ENCODE peak calls at places on chromosomes 3 and 15, in seven cellular contexts. R is effector CD4-positive, alpha-beta T cell; C is HS-27A; B is AG10803; I is HEK293T; M is HTR-8/SVneo; L is NK-92 treated with Interleukin-12 subunit alpha and Interleukin-12 subunit beta, amount 100 ng/mL, for 24 hours. G is an unnamed sample.

GRCh38 chr3:81864273-81864672 is 102.8 kb upstream of the GBE1 start:
- DNase-seq in C (no peak), I (no peak), M (no peak), L (no peak), B (no peak), R (no peak), G (no peak)

GRCh38 chr3:12175844-12176453 is 17.2 kb upstream of the TIMP4 start:
- DNase-seq in R (no peak), B (peak), M (peak), L (peak), I (peak), C (no peak), G (peak)

GRCh38 chr15:31461375-31461774 is 134.7 kb downstream of the KLF13 start:
- DNase-seq in M (no peak), I (no peak), L (no peak), B (no peak), R (no peak), C (no peak), G (no peak)

GRCh38 chr15:79943820-79944219 is 27.2 kb downstream of the BCL2A1 start:
- DNase-seq in B (no peak), M (no peak), L (no peak), I (no peak), C (no peak), R (no peak), G (peak)

GRCh38 chr3:148884261-148884660 is 19.2 kb downstream of the CPA3 start:
- DNase-seq in L (no peak), B (peak), M (no peak), R (no peak), I (no peak), C (no peak), G (peak)

GRCh38 chr15:34603095-34603494 is 19.6 kb upstream of the GOLGA8B start:
- DNase-seq in B (no peak), I (no peak), R (no peak), M (no peak), C (no peak), L (no peak), G (no peak)

GRCh38 chr3:123330441-123330991 is 118.4 kb downstream of the ADCY5 start:
- DNase-seq in M (no peak), I (no peak), C (no peak), L (no peak), B (no peak), R (no peak), G (no peak)

GRCh38 chr15:39066677-39067076 is 502.1 kb upstream of the RASGRP1 start:
- DNase-seq in C (no peak), B (peak), R (no peak), I (no peak), M (no peak), L (no peak), G (no peak)

GRCh38 chr3:131036200-131036816 is 9.6 kb downstream of the NEK11 start:
- DNase-seq in C (peak), L (no peak), R (no peak), B (peak), M (no peak), I (no peak), G (peak)

GRCh38 chr3:111669926-111670630 is 74.9 kb upstream of the ZBED2 start:
- DNase-seq in L (no peak), R (no peak), B (peak), M (no peak), I (no peak), C (peak), G (peak)

GRCh38 chr3:10242182-10243065 is 5.8 kb upstream of the TATDN2 start:
- DNase-seq in I (no peak), R (peak), C (no peak), L (no peak), B (peak), M (no peak), G (peak)

GRCh38 chr3:57142335-57142734 is 22.8 kb downstream of the IL17RD start:
- DNase-seq in I (no peak), B (no peak), M (no peak), L (no peak), R (no peak), C (no peak), G (no peak)

GRCh38 chr15:40562691-40563090 is 2.2 kb downstream of the CCDC32 start:
- DNase-seq in B (peak), M (no peak), C (no peak), R (no peak), I (no peak), L (no peak), G (no peak)

GRCh38 chr15:60821462-60822061 is 342.6 kb upstream of the ICE2 start:
- DNase-seq in I (no peak), L (no peak), M (no peak), B (no peak), R (no peak), C (no peak), G (no peak)

GRCh38 chr15:80861776-80862175 is 82.6 kb downstream of the CEMIP start:
- DNase-seq in M (no peak), B (no peak), I (no peak), C (no peak), R (no peak), L (no peak), G (no peak)

GRCh38 chr15:63759752-63760151 is 74.0 kb downstream of the HERC1 start:
- DNase-seq in M (no peak), I (no peak), C (no peak), L (no peak), B (no peak), R (no peak), G (no peak)

GRCh38 chr3:160400631-160401150 is 1.2 kb downstream of the SMC4 start:
- DNase-seq in R (peak), L (peak), I (peak), M (no peak), C (no peak), B (no peak), G (no peak)

GRCh38 chr3:154324919-154325318 is 632 bp upstream of the DHX36 start:
- DNase-seq in C (no peak), M (no peak), R (no peak), L (no peak), B (no peak), I (no peak), G (no peak)

GRCh38 chr3:88921986-88922385 is 185.4 kb upstream of the EPHA3 start:
- DNase-seq in L (no peak), I (no peak), C (no peak), R (no peak), M (no peak), B (no peak), G (no peak)

GRCh38 chr15:91752081-91752810 is 101.3 kb upstream of the SLCO3A1 start:
- DNase-seq in I (no peak), R (no peak), B (no peak), C (no peak), M (no peak), L (no peak), G (no peak)

GRCh38 chr3:106401666-106402319 is 533.0 kb upstream of the CBLB start:
- DNase-seq in L (no peak), B (peak), C (no peak), M (no peak), I (no peak), R (no peak), G (peak)

GRCh38 chr3:48446425-48447193 is at the start of gene ATRIP:
- DNase-seq in I (peak), R (peak), B (peak), C (peak), L (peak), M (peak), G (peak)

GRCh38 chr3:186079925-186080324 is 29.0 kb downstream of the ETV5 start:
- DNase-seq in R (no peak), C (no peak), I (no peak), L (no peak), M (no peak), B (no peak), G (no peak)

GRCh38 chr15:41832875-41833274 is 5.0 kb downstream of the JMJD7 start:
- DNase-seq in L (no peak), M (no peak), C (no peak), I (no peak), B (no peak), R (no peak), G (no peak)

GRCh38 chr15:70430029-70430428 is 332.3 kb upstream of the TLE3 start:
- DNase-seq in B (peak), R (no peak), M (no peak), I (no peak), C (peak), L (no peak), G (peak)

GRCh38 chr3:172317984-172318383 is 130.3 kb downstream of the GHSR start:
- DNase-seq in L (no peak), M (peak), R (no peak), C (peak), B (peak), I (no peak), G (peak)

GRCh38 chr15:38885001-38885400 is 320.4 kb upstream of the RASGRP1 start:
- DNase-seq in R (no peak), I (no peak), B (peak), C (no peak), M (no peak), L (no peak), G (peak)

GRCh38 chr3:31472479-31473390 is 60.0 kb upstream of the STT3B start:
- DNase-seq in R (no peak), C (peak), I (no peak), M (no peak), L (no peak), B (no peak), G (peak)

GRCh38 chr3:137201066-137201465 is 243.3 kb downstream of the IL20RB start:
- DNase-seq in I (no peak), B (no peak), M (no peak), R (no peak), C (no peak), L (no peak), G (no peak)

GRCh38 chr15:66733976-66734375 is 31.9 kb downstream of the SMAD6 start:
- DNase-seq in M (no peak), L (no peak), C (no peak), I (no peak), B (no peak), R (no peak), G (no peak)

GRCh38 chr15:75884041-75884440 is 19.6 kb upstream of the FBXO22 start:
- DNase-seq in I (no peak), M (no peak), L (no peak), R (no peak), B (peak), C (no peak), G (peak)

GRCh38 chr3:186254676-186255665 is 107.1 kb downstream of the DGKG start:
- DNase-seq in I (no peak), M (no peak), C (no peak), B (no peak), L (no peak), R (no peak), G (no peak)